ENCODE peak calls at places on chromosomes 11 and 22, in five cellular contexts. S, G, N, P and J are unnamed samples.

GRCh38 chr11:16239130-16240105 is 116.9 kb downstream of the SOX6 start:
- DNase-seq in N (no peak), S (no peak), G (no peak), P (no peak), J (no peak)

GRCh38 chr11:71949034-71949433 is 20.2 kb downstream of the RNF121 start:
- DNase-seq in S (no peak), G (no peak), P (no peak), N (no peak), J (no peak)

GRCh38 chr11:65321828-65322495 is 7.3 kb downstream of the CDC42EP2 start:
- DNase-seq in S (no peak), N (no peak), P (no peak), G (no peak), J (no peak)

GRCh38 chr11:76048763-76049162 is 157.5 kb downstream of the WNT11 start:
- DNase-seq in G (no peak), P (no peak), S (no peak), N (peak), J (peak)

GRCh38 chr11:7646866-7647265 is 26.4 kb downstream of the CYB5R2 start:
- DNase-seq in N (no peak), G (no peak), P (no peak), S (no peak), J (no peak)

GRCh38 chr22:30636226-30637077 is 871 bp downstream of the SLC35E4 start:
- DNase-seq in N (no peak), P (peak), G (no peak), S (no peak), J (peak)

GRCh38 chr11:2590131-2590950 is 109.5 kb downstream of the KCNQ1OT1 start:
- DNase-seq in P (no peak), S (no peak), G (no peak), N (no peak), J (no peak)

GRCh38 chr11:105401269-105401809 is 208.5 kb upstream of the GRIA4 start:
- DNase-seq in S (no peak), P (no peak), G (no peak), N (peak), J (no peak)

GRCh38 chr22:37739000-37739399 is 42.2 kb downstream of the TRIOBP start:
- DNase-seq in G (peak), P (no peak), N (peak), S (peak), J (peak)

GRCh38 chr11:59807047-59807446 is 3.5 kb downstream of the MRPL16 start:
- DNase-seq in S (no peak), G (no peak), P (no peak), N (peak), J (no peak)

GRCh38 chr22:31102441-31103081 is 4.8 kb downstream of the SELENOM start:
- DNase-seq in P (peak), S (peak), G (no peak), N (peak), J (peak)

GRCh38 chr11:30023037-30023436 is 6.2 kb upstream of the KCNA4 start:
- DNase-seq in N (no peak), P (no peak), S (no peak), G (no peak), J (no peak)

GRCh38 chr11:8403310-8403709 is 139.6 kb upstream of the LMO1 start:
- DNase-seq in G (no peak), P (no peak), S (no peak), N (peak), J (no peak)

GRCh38 chr22:46581580-46582244 is 38.5 kb upstream of the GRAMD4 start:
- DNase-seq in P (no peak), G (no peak), N (peak), S (no peak), J (no peak)

GRCh38 chr22:19082793-19083192 is 39.4 kb downstream of the DGCR2 start:
- DNase-seq in S (no peak), N (no peak), G (no peak), P (peak), J (no peak)

GRCh38 chr22:19891350-19892248 is 36.9 kb upstream of the GNB1L start:
- DNase-seq in G (no peak), P (no peak), N (peak), S (no peak), J (no peak)

GRCh38 chr11:68287419-68287818 is 15.6 kb upstream of the C11orf24 start:
- DNase-seq in P (no peak), G (no peak), N (no peak), S (no peak), J (no peak)

GRCh38 chr11:70454197-70454767 is 56.0 kb downstream of the CTTN start:
- DNase-seq in P (no peak), G (no peak), S (no peak), N (no peak), J (no peak)

GRCh38 chr22:37018815-37019308 is 385 bp downstream of the TST start:
- DNase-seq in N (peak), S (peak), G (peak), P (peak), J (peak)

GRCh38 chr11:116366980-116367640 is 405.7 kb downstream of the BUD13 start:
- DNase-seq in G (no peak), P (no peak), N (peak), S (no peak), J (no peak)

GRCh38 chr11:114163830-114164401 is 104.4 kb downstream of the ZBTB16 start:
- DNase-seq in N (peak), G (no peak), P (no peak), S (no peak), J (no peak)

GRCh38 chr22:46626356-46626755 is 6.2 kb downstream of the GRAMD4 start:
- DNase-seq in P (no peak), G (no peak), S (no peak), N (no peak), J (no peak)

GRCh38 chr11:19779740-19780139 is 67.1 kb downstream of the NAV2 start:
- DNase-seq in P (no peak), G (no peak), S (no peak), N (no peak), J (no peak)

GRCh38 chr11:101706541-101706940 is 122.7 kb upstream of the TRPC6 start:
- DNase-seq in N (no peak), G (no peak), S (no peak), P (no peak), J (no peak)

GRCh38 chr11:45585205-45585604 is 80.2 kb downstream of the CHST1 start:
- DNase-seq in N (no peak), S (no peak), P (no peak), G (no peak), J (no peak)

GRCh38 chr11:36375348-36376314 is 79.5 kb downstream of the PRR5L start:
- DNase-seq in P (no peak), N (no peak), S (no peak), G (no peak), J (no peak)

GRCh38 chr11:126355926-126356897 is 726 bp downstream of the ST3GAL4 start:
- DNase-seq in G (no peak), P (peak), S (no peak), N (no peak), J (peak)

GRCh38 chr22:29917052-29917902 is 34.3 kb downstream of the MTMR3 start:
- DNase-seq in P (peak), S (no peak), N (no peak), G (no peak), J (peak)

GRCh38 chr11:19753451-19754041 is 40.9 kb downstream of the NAV2 start:
- DNase-seq in P (no peak), G (peak), N (no peak), S (no peak), J (no peak)

GRCh38 chr22:31332010-31332409 is 14.1 kb downstream of the PATZ1 start:
- DNase-seq in S (no peak), P (no peak), N (no peak), G (no peak), J (no peak)

GRCh38 chr22:39959640-39960447 is at the start of gene TMA7B:
- DNase-seq in G (no peak), P (no peak), S (no peak), N (peak), J (peak)
- TF ChIP-seq CTCF in G (no peak), P (no peak), S (peak), N (peak), J (peak)

DNA sequence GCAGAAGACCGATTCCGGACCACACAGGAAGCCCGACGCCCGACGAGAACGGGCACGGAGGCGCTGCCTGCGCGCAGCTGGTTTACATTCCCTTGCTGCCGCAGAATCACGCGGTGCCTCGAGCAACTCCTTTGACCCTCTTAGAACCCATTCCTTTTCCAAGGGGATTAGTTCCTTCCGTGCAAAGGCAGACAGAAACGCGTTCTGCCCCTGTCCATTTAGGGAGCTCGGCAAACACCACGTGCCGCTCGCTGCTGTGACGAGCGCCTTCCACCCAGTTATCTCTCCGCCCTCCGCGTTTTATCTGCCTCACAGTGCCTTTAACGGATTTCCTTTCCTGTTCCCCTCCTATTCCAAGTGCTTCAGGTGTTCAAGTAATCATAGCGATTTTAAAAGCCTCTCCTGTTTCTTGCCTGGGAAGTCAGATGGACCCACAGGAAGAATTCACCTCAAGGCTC is 24.1 kb upstream of the MICAL3 start:
- DNase-seq in S (no peak), N (no peak), G (no peak), P (no peak), J (no peak)
- H3K4me3 ChIP-seq in S (no peak), N (no peak), G (no peak), P (no peak), J (no peak)

GRCh38 chr11:131897976-131898375 is 527.6 kb downstream of the NTM start:
- DNase-seq in G (no peak), N (no peak), P (no peak), S (no peak), J (no peak)

GRCh38 chr11:131893988-131894387 is 523.6 kb downstream of the NTM start:
- DNase-seq in P (no peak), N (no peak), S (no peak), G (no peak), J (no peak)

GRCh38 chr11:131894615-131895544 is 524.5 kb downstream of the NTM start:
- DNase-seq in S (no peak), G (no peak), P (no peak), N (no peak), J (no peak)

GRCh38 chr11:131897247-131897646 is 526.8 kb downstream of the NTM start:
- DNase-seq in N (no peak), G (no peak), S (no peak), P (no peak), J (no peak)

DNA sequence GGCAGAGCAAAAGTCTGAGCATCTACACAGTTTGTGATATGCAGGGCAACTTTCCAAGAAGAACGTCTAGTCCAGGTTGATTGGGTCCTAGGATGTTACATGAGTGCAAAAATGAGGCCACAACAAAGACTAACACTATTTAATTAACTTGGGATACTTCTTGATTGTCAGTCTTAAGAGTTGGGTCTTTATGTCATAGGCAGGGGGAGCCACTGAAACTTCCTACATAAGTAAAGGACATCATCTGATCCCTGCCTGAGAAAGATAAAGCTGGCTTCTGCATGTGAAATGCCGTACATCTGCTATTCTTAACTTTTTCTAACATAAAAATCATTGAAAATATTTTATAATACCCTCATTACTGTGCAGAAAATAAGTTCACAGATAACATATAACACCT is 525.5 kb downstream of the NTM start:
- DNase-seq in P (no peak), S (no peak), G (no peak), N (no peak), J (no peak)
- TF ChIP-seq CTCF in P (no peak), S (no peak), G (no peak), N (no peak), J (no peak)

GRCh38 chr22:49670610-49671330 is 156.9 kb downstream of the BRD1 start:
- DNase-seq in N (no peak), S (peak), P (no peak), G (no peak), J (no peak)
- H3K4me3 ChIP-seq in N (no peak), S (peak), P (no peak), G (peak), J (no peak)

GRCh38 chr11:119266063-119266462 is 50.9 kb downstream of the MCAM start:
- DNase-seq in N (no peak), G (no peak), S (no peak), P (no peak), J (no peak)

GRCh38 chr11:119258983-119259382 is 52.8 kb downstream of the CBL start:
- DNase-seq in S (no peak), P (no peak), N (no peak), G (no peak), J (no peak)

GRCh38 chr11:119266517-119267255 is 50.2 kb downstream of the MCAM start:
- DNase-seq in S (no peak), N (no peak), P (no peak), G (no peak), J (no peak)

GRCh38 chr11:119263352-119263940 is 53.5 kb downstream of the MCAM start:
- DNase-seq in N (no peak), S (no peak), G (no peak), P (no peak), J (no peak)

DNA sequence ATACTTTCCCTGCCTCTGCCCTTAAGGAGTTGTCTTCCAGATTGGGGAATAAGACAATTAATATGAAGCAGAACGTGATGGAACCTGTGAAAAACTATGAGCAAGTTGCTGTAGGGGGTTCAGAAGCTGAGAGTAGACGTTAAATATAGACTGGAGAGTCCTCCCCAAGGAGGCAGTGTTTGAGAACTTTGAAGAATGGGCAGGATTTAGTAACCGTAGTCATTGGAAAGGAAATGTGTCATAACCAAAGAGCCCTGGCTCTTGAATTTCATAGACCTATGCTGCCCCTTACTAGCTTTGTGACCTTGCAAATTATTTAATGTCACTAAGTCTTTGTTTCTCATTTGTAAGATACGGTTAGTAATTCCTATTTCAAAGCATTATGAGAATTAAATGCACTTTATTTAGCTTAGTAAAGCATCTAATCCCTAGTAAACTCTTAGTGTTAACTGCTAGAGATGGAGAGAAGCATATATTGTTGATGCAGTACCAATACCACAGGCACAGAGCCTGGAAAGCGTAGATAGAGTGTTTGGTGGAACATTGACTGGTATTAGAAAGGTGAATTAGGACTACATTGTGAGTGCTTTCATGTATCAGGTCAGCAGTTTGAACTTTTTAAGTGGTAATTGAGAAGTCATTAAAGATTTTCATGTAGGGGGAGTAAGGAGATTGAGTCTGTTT is 54.1 kb downstream of the MCAM start:
- DNase-seq in N (no peak), P (no peak), G (no peak), S (no peak), J (no peak)
- TF ChIP-seq CTCF in N (no peak), P (no peak), G (no peak), S (no peak), J (no peak)

DNA sequence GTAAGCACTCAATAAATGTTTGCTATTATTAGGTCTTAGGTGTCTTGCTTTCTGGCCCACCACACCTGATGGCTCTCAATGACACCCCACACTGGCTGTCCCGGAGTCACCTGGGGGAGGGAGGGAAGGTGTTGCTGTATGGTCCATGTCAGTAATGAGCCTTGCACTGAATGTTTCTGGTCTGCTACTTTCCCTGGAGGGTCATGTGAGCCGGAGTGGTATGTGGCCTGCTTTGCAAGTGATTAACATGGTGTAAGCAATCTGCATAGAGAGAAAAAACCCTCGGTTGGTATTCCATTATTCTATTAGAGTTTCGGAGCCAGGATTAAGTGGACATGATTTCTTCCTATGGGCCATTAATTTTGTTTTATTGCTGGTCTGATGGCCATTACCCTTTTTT is 63.9 kb downstream of the PKNOX2 start:
- DNase-seq in G (no peak), N (no peak), P (no peak), S (no peak), J (no peak)
- H3K4me3 ChIP-seq in G (no peak), N (no peak), P (no peak), S (no peak), J (no peak)

DNA sequence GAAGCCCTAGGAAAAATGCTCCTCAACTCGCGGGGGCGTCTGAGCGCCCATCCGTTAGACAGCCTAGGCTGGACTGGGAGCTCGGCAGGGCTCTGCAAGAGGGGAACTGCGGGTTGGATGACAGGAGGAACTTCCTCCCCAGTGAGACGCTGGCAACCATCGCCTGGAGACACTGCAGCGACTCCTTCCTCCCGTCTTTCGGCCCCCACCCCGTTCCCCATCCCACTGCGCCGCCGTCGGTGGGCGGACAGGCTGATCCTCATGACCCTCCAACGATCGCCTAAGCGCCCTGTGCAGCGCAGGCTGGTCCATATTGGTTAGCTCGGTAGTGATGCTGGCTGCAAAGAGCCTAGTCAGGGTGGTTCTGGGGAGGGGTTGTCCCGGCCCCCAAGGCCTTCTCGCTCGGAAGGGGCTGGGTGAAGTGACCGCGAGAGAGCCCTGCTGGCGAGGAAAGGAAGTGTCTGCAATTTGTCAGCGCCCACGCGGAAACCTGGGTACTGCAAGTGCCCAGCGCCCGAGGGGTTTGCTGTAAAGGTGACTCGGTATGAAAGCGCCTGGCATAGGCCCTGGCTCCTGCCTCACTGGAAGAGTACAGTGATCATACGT is 638 bp downstream of the NRGN start:
- DNase-seq in N (no peak), S (no peak), G (peak), P (peak), J (no peak)
- TF ChIP-seq CTCF in N (peak), S (peak), G (no peak), P (no peak), J (peak)

GRCh38 chr11:578276-579035 is 2.2 kb downstream of the PHRF1 start:
- DNase-seq in P (no peak), S (no peak), N (peak), G (no peak), J (no peak)
- H3K4me3 ChIP-seq in P (no peak), S (no peak), N (no peak), G (peak), J (no peak)